ENCODE peak calls at places on chromosomes 5 and 9, in four cellular contexts. One of them, this sample, is unnamed.

GRCh38 chr9:22975921-22976320 is 529.3 kb downstream of the DMRTA1 start:
- DNase-seq in GM12878: no peak
- DNase-seq in HepG2: no peak
- DNase-seq in HEK293T: no peak
- DNase-seq in this sample: no peak

GRCh38 chr5:11540112-11540511 is 364.1 kb downstream of the CTNND2 start:
- DNase-seq in HEK293T: no peak
- DNase-seq in HepG2: no peak
- DNase-seq in GM12878: no peak
- DNase-seq in this sample: no peak

GRCh38 chr5:66246621-66247020 is 102.5 kb downstream of the SREK1 start:
- DNase-seq in GM12878: no peak
- DNase-seq in HEK293T: no peak
- DNase-seq in HepG2: no peak
- DNase-seq in this sample: no peak

GRCh38 chr5:105836906-105837305 is 1833.8 kb downstream of the EFNA5 start:
- DNase-seq in GM12878: no peak
- DNase-seq in HEK293T: no peak
- DNase-seq in HepG2: no peak
- DNase-seq in this sample: no peak

GRCh38 chr9:77697238-77697984 is 49.3 kb upstream of the GNA14 start:
- DNase-seq in GM12878: no peak
- DNase-seq in HEK293T: no peak
- DNase-seq in HepG2: no peak
- DNase-seq in this sample: no peak

GRCh38 chr9:79224672-79225433 is 346.9 kb upstream of the TLE4 start:
- DNase-seq in GM12878: no peak
- DNase-seq in HepG2: no peak
- DNase-seq in HEK293T: no peak
- DNase-seq in this sample: no peak

GRCh38 chr5:162221884-162222283 is 154.3 kb downstream of the GABRG2 start:
- DNase-seq in HEK293T: no peak
- DNase-seq in HepG2: no peak
- DNase-seq in GM12878: no peak
- DNase-seq in this sample: no peak

GRCh38 chr5:134577022-134577795 is 51.7 kb downstream of the JADE2 start:
- DNase-seq in HepG2: no peak
- DNase-seq in HEK293T: no peak
- DNase-seq in GM12878: no peak
- DNase-seq in this sample: peak; percentile 12

GRCh38 chr9:17018540-17019196 is 116.2 kb upstream of the CNTLN start:
- DNase-seq in HEK293T: no peak
- DNase-seq in GM12878: no peak
- DNase-seq in HepG2: no peak
- DNase-seq in this sample: no peak

GRCh38 chr9:109463924-109464625 is 34.0 kb downstream of the PTPN3 start:
- DNase-seq in GM12878: peak; percentile 31
- DNase-seq in HepG2: no peak
- DNase-seq in HEK293T: no peak
- DNase-seq in this sample: no peak

GRCh38 chr5:169577966-169578365 is 5.6 kb upstream of the SPDL1 start:
- DNase-seq in HepG2: no peak
- DNase-seq in GM12878: no peak
- DNase-seq in HEK293T: no peak
- DNase-seq in this sample: no peak

GRCh38 chr5:154368041-154368800 is 77.6 kb upstream of the SAP30L start:
- DNase-seq in HEK293T: peak; percentile 62
- DNase-seq in HepG2: peak; percentile 74
- DNase-seq in GM12878: no peak
- DNase-seq in this sample: no peak

GRCh38 chr5:139141841-139142240 is 56.3 kb downstream of the SIL1 start:
- DNase-seq in GM12878: no peak
- DNase-seq in HepG2: peak; percentile 62
- DNase-seq in HEK293T: no peak
- DNase-seq in this sample: no peak

GRCh38 chr9:27638716-27639115 is 65.4 kb upstream of the C9orf72 start:
- DNase-seq in HEK293T: no peak
- DNase-seq in GM12878: no peak
- DNase-seq in HepG2: no peak
- DNase-seq in this sample: no peak

GRCh38 chr9:83420486-83420885 is 117.7 kb downstream of the FRMD3 start:
- DNase-seq in HEK293T: no peak
- DNase-seq in HepG2: no peak
- DNase-seq in GM12878: no peak
- DNase-seq in this sample: no peak

GRCh38 chr5:57724836-57725235 is 242.2 kb upstream of the ACTBL2 start:
- DNase-seq in GM12878: no peak
- DNase-seq in HEK293T: no peak
- DNase-seq in HepG2: no peak
- DNase-seq in this sample: no peak

GRCh38 chr5:179819296-179820126 is 1.2 kb upstream of the SQSTM1 start:
- DNase-seq in GM12878: no peak
- DNase-seq in HepG2: peak; percentile 82
- DNase-seq in HEK293T: peak; percentile 44
- DNase-seq in this sample: peak; percentile 60

GRCh38 chr5:73529081-73529480 is 30.8 kb downstream of the BTF3 start:
- DNase-seq in HEK293T: no peak
- DNase-seq in HepG2: no peak
- DNase-seq in GM12878: no peak
- DNase-seq in this sample: no peak

GRCh38 chr5:60436518-60436917 is 263.4 kb downstream of the DEPDC1B start:
- DNase-seq in GM12878: peak; percentile 33
- DNase-seq in HepG2: no peak
- DNase-seq in HEK293T: no peak
- DNase-seq in this sample: no peak

GRCh38 chr5:65508978-65509377 is 27.3 kb upstream of the ADAMTS6 start:
- DNase-seq in HepG2: no peak
- DNase-seq in HEK293T: no peak
- DNase-seq in GM12878: no peak
- DNase-seq in this sample: no peak

GRCh38 chr9:134457321-134457923 is 131.2 kb downstream of the RXRA start:
- DNase-seq in HepG2: no peak
- DNase-seq in HEK293T: no peak
- DNase-seq in GM12878: no peak
- DNase-seq in this sample: no peak

GRCh38 chr9:121862371-121862970 is 211.0 kb downstream of the DAB2IP start:
- DNase-seq in GM12878: no peak
- DNase-seq in HepG2: no peak
- DNase-seq in HEK293T: no peak
- DNase-seq in this sample: no peak

GRCh38 chr9:123132696-123133095 is 99.2 kb downstream of the GPR21 start:
- DNase-seq in HepG2: no peak
- DNase-seq in GM12878: no peak
- DNase-seq in HEK293T: no peak
- DNase-seq in this sample: no peak

GRCh38 chr5:11069041-11069440 is 308.0 kb upstream of the DAP start:
- DNase-seq in HEK293T: no peak
- DNase-seq in HepG2: no peak
- DNase-seq in GM12878: no peak
- DNase-seq in this sample: no peak

GRCh38 chr9:136837146-136837855 is 5.0 kb upstream of the AJM1 start:
- DNase-seq in HepG2: no peak
- DNase-seq in HEK293T: no peak
- DNase-seq in GM12878: no peak
- DNase-seq in this sample: no peak

GRCh38 chr9:136840140-136840876 is 2.0 kb upstream of the AJM1 start:
- DNase-seq in GM12878: no peak
- DNase-seq in HepG2: no peak
- DNase-seq in HEK293T: no peak
- DNase-seq in this sample: peak; percentile 79

GRCh38 chr9:136838314-136839228 is 3.7 kb upstream of the AJM1 start:
- DNase-seq in HepG2: no peak
- DNase-seq in HEK293T: no peak
- DNase-seq in GM12878: no peak
- DNase-seq in this sample: no peak

GRCh38 chr9:136839229-136840139 is 2.8 kb upstream of the AJM1 start:
- DNase-seq in GM12878: no peak
- DNase-seq in HepG2: no peak
- DNase-seq in HEK293T: no peak
- DNase-seq in this sample: peak; percentile 35

GRCh38 chr9:136840877-136841645 is 1.2 kb upstream of the AJM1 start:
- DNase-seq in HEK293T: no peak
- DNase-seq in GM12878: no peak
- DNase-seq in HepG2: peak; percentile 73
- DNase-seq in this sample: no peak
- TF ChIP-seq FOXK2 in HEK293T: no peak
- TF ChIP-seq FOXK2 in GM12878: no peak
- TF ChIP-seq FOXK2 in HepG2: no peak
- TF ChIP-seq FOXK2 in this sample: no peak

DNA sequence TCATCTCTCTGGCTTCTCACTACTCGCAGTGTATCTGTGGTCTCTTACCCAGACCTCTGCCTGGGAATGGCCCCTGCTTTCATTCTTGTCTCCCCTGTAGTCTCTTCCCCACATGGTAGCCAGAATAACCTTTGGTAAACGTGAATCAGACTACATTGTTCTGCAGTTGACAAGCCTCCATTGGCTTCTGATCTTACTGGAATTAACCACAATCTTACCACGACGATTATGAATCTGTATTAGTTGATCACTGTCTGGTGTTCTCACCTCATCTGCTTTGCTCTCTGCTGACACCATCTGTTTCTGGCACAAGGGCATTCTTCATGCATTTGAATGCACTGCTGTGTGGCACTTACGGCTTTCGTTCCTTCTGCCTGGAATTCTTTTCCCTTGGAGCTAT is 781.2 kb downstream of the MTRR start:
- DNase-seq in GM12878: no peak
- DNase-seq in HEK293T: no peak
- DNase-seq in HepG2: no peak
- DNase-seq in this sample: no peak
- TF ChIP-seq FOXK2 in GM12878: no peak
- TF ChIP-seq FOXK2 in HEK293T: no peak
- TF ChIP-seq FOXK2 in HepG2: no peak
- TF ChIP-seq FOXK2 in this sample: no peak

DNA sequence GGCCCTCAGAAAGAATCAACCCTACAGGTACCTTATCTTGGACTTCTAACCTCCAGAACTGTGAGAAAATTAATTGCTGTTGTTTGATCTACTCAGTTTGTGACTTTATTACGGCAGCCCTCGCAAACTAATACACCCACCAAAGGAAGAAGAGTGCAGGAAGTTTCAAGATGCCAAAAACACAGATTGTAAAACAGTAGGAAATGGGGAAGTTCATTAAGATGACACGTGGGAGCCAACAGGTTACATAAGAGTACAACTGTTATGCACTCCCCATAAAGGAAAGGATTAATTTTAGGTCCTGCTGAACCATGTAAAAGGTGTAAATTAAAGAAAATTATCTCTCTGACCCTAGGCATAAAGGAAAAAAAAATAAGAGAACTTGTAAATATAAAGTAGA is 294.3 kb downstream of the EPB41L4A start:
- DNase-seq in HEK293T: no peak
- DNase-seq in HepG2: no peak
- DNase-seq in GM12878: no peak
- DNase-seq in this sample: no peak
- TF ChIP-seq FOXK2 in HEK293T: no peak
- TF ChIP-seq FOXK2 in HepG2: no peak
- TF ChIP-seq FOXK2 in GM12878: no peak
- TF ChIP-seq FOXK2 in this sample: no peak

DNA sequence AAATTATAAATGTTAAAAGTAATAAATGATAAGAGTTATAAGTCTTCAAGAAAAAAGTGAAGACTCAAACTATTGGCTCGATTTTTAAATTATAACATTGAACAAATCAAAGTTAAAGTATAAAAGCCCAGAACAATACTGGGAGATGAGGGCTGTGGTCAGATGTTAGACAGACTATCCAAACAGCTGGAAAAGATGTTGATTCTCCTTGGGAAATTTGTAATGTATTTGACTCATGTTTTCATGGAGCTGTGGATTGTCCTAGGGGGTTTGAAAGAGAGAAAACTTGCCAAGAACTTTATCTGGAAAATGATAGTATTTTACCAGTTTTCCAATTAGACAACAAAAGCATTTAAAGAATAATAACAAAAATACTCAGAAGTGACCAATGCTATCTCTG is 339.3 kb downstream of the ARL15 start:
- DNase-seq in HEK293T: no peak
- DNase-seq in HepG2: no peak
- DNase-seq in GM12878: no peak
- DNase-seq in this sample: no peak
- TF ChIP-seq FOXK2 in HEK293T: no peak
- TF ChIP-seq FOXK2 in HepG2: no peak
- TF ChIP-seq FOXK2 in GM12878: no peak
- TF ChIP-seq FOXK2 in this sample: no peak

GRCh38 chr9:4508246-4508906 is 18.1 kb downstream of the SLC1A1 start:
- DNase-seq in HepG2: no peak
- DNase-seq in HEK293T: no peak
- DNase-seq in GM12878: no peak
- DNase-seq in this sample: no peak
- TF ChIP-seq FOXK2 in HepG2: no peak
- TF ChIP-seq FOXK2 in HEK293T: no peak
- TF ChIP-seq FOXK2 in GM12878: no peak
- TF ChIP-seq FOXK2 in this sample: no peak

DNA sequence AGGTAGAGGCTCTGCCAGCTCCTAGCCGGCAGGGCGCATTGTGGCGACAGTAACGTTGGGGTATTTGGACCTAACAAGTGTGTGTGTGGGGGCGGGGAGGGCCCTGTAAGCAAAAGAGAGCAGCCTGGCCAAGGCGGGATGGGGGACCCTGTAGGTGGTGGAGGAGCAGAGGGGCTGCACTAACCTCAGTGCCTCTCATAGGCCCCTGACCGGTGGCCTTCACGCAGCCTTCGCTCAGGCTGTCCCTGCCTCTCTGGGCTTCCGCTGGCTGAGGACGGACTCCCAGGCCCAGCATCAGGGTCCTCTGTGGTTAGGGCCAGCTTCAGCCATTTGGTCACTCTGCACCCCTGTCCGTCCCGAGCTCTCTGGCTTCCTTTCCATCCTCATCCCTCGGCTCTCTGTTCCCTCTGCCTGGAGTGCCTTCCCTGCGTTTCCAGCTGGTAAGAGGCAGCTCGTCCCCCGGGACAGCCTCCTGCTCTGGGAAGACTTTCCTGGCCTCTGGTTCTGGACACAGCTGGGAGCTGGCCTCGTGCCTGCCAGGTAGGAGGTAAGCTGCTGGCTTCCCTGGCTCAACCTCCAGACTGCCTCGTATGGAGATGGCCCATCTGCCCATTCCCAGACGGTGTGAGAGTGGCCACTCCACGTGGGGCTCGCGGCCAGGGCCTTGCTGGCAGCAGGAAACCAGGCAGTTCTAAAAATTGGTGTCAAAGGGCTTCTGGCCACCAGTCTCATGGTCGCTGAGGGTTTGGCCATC is 39.3 kb upstream of the PHYKPL start:
- DNase-seq in GM12878: no peak
- DNase-seq in HEK293T: no peak
- DNase-seq in HepG2: no peak
- DNase-seq in this sample: no peak
- TF ChIP-seq FOXK2 in GM12878: no peak
- TF ChIP-seq FOXK2 in HEK293T: no peak
- TF ChIP-seq FOXK2 in HepG2: no peak
- TF ChIP-seq FOXK2 in this sample: no peak